ENCODE peak calls at places on chromosomes 16 and 17, in seven cellular contexts. One of them, this sample, is unnamed.

GRCh38 chr17:28955408-28955807 is 4.1 kb upstream of the PHF12 start:
- DNase-seq in mammary epithelial cell: no peak
- DNase-seq in HAP-1: no peak
- DNase-seq in left lung: no peak
- DNase-seq in tibial artery: no peak
- DNase-seq in esophagus squamous epithelium: no peak
- DNase-seq in keratinocyte: no peak
- DNase-seq in this sample: no peak

GRCh38 chr17:41421116-41421515 is 3.3 kb downstream of the KRT37 start:
- DNase-seq in left lung: no peak
- DNase-seq in keratinocyte: no peak
- DNase-seq in mammary epithelial cell: peak; percentile 95
- DNase-seq in tibial artery: no peak
- DNase-seq in HAP-1: no peak
- DNase-seq in esophagus squamous epithelium: no peak
- DNase-seq in this sample: no peak

GRCh38 chr16:70454221-70455034 is at the start of gene FCSK:
- DNase-seq in esophagus squamous epithelium: no peak
- DNase-seq in left lung: peak; percentile 91
- DNase-seq in keratinocyte: no peak
- DNase-seq in mammary epithelial cell: peak; percentile 67
- DNase-seq in tibial artery: no peak
- DNase-seq in HAP-1: peak; percentile 76
- DNase-seq in this sample: peak; percentile 50

GRCh38 chr17:3008336-3009279 is 54.8 kb downstream of the OR1D5 start:
- DNase-seq in HAP-1: no peak
- DNase-seq in mammary epithelial cell: no peak
- DNase-seq in esophagus squamous epithelium: no peak
- DNase-seq in keratinocyte: no peak
- DNase-seq in tibial artery: no peak
- DNase-seq in left lung: peak; percentile 56
- DNase-seq in this sample: no peak

GRCh38 chr17:57911021-57911420 is 44.2 kb downstream of the CUEDC1 start:
- DNase-seq in mammary epithelial cell: no peak
- DNase-seq in esophagus squamous epithelium: no peak
- DNase-seq in tibial artery: no peak
- DNase-seq in keratinocyte: no peak
- DNase-seq in HAP-1: no peak
- DNase-seq in left lung: no peak
- DNase-seq in this sample: no peak

GRCh38 chr17:4657678-4658077 is 16.2 kb upstream of the ALOX15 start:
- DNase-seq in left lung: no peak
- DNase-seq in keratinocyte: no peak
- DNase-seq in tibial artery: no peak
- DNase-seq in esophagus squamous epithelium: no peak
- DNase-seq in mammary epithelial cell: no peak
- DNase-seq in HAP-1: no peak
- DNase-seq in this sample: no peak

GRCh38 chr17:37079065-37079708 is 130.4 kb downstream of the AATF start:
- DNase-seq in HAP-1: no peak
- DNase-seq in left lung: no peak
- DNase-seq in tibial artery: no peak
- DNase-seq in keratinocyte: no peak
- DNase-seq in esophagus squamous epithelium: no peak
- DNase-seq in mammary epithelial cell: no peak
- DNase-seq in this sample: no peak

GRCh38 chr17:60077672-60078519 is 825 bp downstream of the HEATR6 start:
- DNase-seq in mammary epithelial cell: no peak
- DNase-seq in tibial artery: no peak
- DNase-seq in left lung: no peak
- DNase-seq in HAP-1: peak; percentile 38
- DNase-seq in esophagus squamous epithelium: no peak
- DNase-seq in keratinocyte: no peak
- DNase-seq in this sample: no peak

GRCh38 chr17:78583091-78583490 is 5.9 kb upstream of the DNAH17 start:
- DNase-seq in HAP-1: no peak
- DNase-seq in left lung: peak; percentile 49
- DNase-seq in mammary epithelial cell: no peak
- DNase-seq in tibial artery: no peak
- DNase-seq in esophagus squamous epithelium: no peak
- DNase-seq in keratinocyte: no peak
- DNase-seq in this sample: peak; percentile 44

GRCh38 chr16:52252680-52253079 is 294.3 kb downstream of the TOX3 start:
- DNase-seq in keratinocyte: no peak
- DNase-seq in left lung: no peak
- DNase-seq in tibial artery: no peak
- DNase-seq in mammary epithelial cell: no peak
- DNase-seq in esophagus squamous epithelium: no peak
- DNase-seq in HAP-1: no peak
- DNase-seq in this sample: no peak

GRCh38 chr17:56297142-56297541 is 143.9 kb downstream of the ANKFN1 start:
- DNase-seq in tibial artery: no peak
- DNase-seq in HAP-1: no peak
- DNase-seq in mammary epithelial cell: no peak
- DNase-seq in esophagus squamous epithelium: no peak
- DNase-seq in keratinocyte: no peak
- DNase-seq in left lung: no peak
- DNase-seq in this sample: no peak

GRCh38 chr17:50841277-50841948 is 6.0 kb downstream of the WFIKKN2 start:
- DNase-seq in keratinocyte: no peak
- DNase-seq in tibial artery: no peak
- DNase-seq in esophagus squamous epithelium: no peak
- DNase-seq in mammary epithelial cell: no peak
- DNase-seq in left lung: no peak
- DNase-seq in HAP-1: no peak
- DNase-seq in this sample: no peak

GRCh38 chr16:457732-458400 is 32.4 kb downstream of the RAB11FIP3 start:
- DNase-seq in tibial artery: no peak
- DNase-seq in left lung: no peak
- DNase-seq in HAP-1: no peak
- DNase-seq in esophagus squamous epithelium: no peak
- DNase-seq in keratinocyte: no peak
- DNase-seq in mammary epithelial cell: no peak
- DNase-seq in this sample: no peak

GRCh38 chr16:17276610-17277009 is 194.2 kb downstream of the XYLT1 start:
- DNase-seq in mammary epithelial cell: no peak
- DNase-seq in HAP-1: no peak
- DNase-seq in tibial artery: no peak
- DNase-seq in keratinocyte: no peak
- DNase-seq in left lung: no peak
- DNase-seq in esophagus squamous epithelium: no peak
- DNase-seq in this sample: no peak

GRCh38 chr16:85344502-85345128 is 232.3 kb upstream of the CIBAR2 start:
- DNase-seq in keratinocyte: no peak
- DNase-seq in mammary epithelial cell: no peak
- DNase-seq in left lung: no peak
- DNase-seq in esophagus squamous epithelium: no peak
- DNase-seq in tibial artery: no peak
- DNase-seq in HAP-1: no peak
- DNase-seq in this sample: no peak
- H3K36me3 ChIP-seq in keratinocyte: no peaks in the 10 kb centered on the region
- H3K36me3 ChIP-seq in mammary epithelial cell: no peaks in the 10 kb centered on the region
- H3K36me3 ChIP-seq in left lung: no peaks in the 10 kb centered on the region
- H3K36me3 ChIP-seq in esophagus squamous epithelium: no peaks in the 10 kb centered on the region
- H3K36me3 ChIP-seq in tibial artery: no peaks in the 10 kb centered on the region
- H3K36me3 ChIP-seq in HAP-1: no peaks in the 10 kb centered on the region
- H3K36me3 ChIP-seq in this sample: no peaks in the 10 kb centered on the region

GRCh38 chr16:57786632-57787518 is 15.4 kb downstream of the KIFC3 start:
- DNase-seq in HAP-1: no peak
- DNase-seq in mammary epithelial cell: no peak
- DNase-seq in left lung: peak; percentile 74
- DNase-seq in esophagus squamous epithelium: no peak
- DNase-seq in keratinocyte: no peak
- DNase-seq in tibial artery: no peak
- DNase-seq in this sample: no peak

GRCh38 chr16:57788252-57788841 is 13.9 kb downstream of the KIFC3 start:
- DNase-seq in esophagus squamous epithelium: no peak
- DNase-seq in left lung: peak; percentile 68
- DNase-seq in mammary epithelial cell: no peak
- DNase-seq in keratinocyte: no peak
- DNase-seq in tibial artery: no peak
- DNase-seq in HAP-1: no peak
- DNase-seq in this sample: no peak

GRCh38 chr16:57791156-57791902 is 11.0 kb downstream of the KIFC3 start:
- DNase-seq in HAP-1: no peak
- DNase-seq in keratinocyte: no peak
- DNase-seq in left lung: peak; percentile 46
- DNase-seq in tibial artery: no peak
- DNase-seq in esophagus squamous epithelium: no peak
- DNase-seq in mammary epithelial cell: no peak
- DNase-seq in this sample: no peak

GRCh38 chr16:57787519-57787905 is 14.8 kb downstream of the KIFC3 start:
- DNase-seq in tibial artery: no peak
- DNase-seq in left lung: peak; percentile 50
- DNase-seq in keratinocyte: no peak
- DNase-seq in mammary epithelial cell: no peak
- DNase-seq in esophagus squamous epithelium: no peak
- DNase-seq in HAP-1: no peak
- DNase-seq in this sample: no peak

DNA sequence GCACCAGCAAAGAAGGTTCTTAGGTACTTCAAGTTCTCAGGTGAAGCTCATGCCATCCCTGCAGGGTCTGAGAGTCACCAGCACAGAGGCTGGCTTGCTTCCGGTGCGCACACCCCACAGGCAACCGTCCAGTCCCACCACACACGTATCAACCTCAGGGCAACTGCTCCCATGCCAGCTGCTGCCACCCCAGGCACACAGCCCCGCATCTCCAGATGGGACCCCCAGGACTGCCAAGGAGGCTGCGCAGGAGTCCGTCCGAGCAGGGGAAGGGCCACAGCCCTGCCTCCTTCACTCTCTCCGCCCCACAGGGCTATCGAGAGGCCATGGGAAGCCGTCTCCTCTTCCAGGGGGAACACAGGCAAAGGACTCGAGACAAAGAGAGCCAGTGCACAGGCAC is 13.3 kb downstream of the KIFC3 start:
- DNase-seq in keratinocyte: no peak
- DNase-seq in esophagus squamous epithelium: no peak
- DNase-seq in HAP-1: no peak
- DNase-seq in tibial artery: no peak
- DNase-seq in mammary epithelial cell: no peak
- DNase-seq in left lung: peak; percentile 41
- DNase-seq in this sample: no peak
- H3K36me3 ChIP-seq in keratinocyte: peaks cover 31% of the 10 kb centered on the region
- H3K36me3 ChIP-seq in esophagus squamous epithelium: no peaks in the 10 kb centered on the region
- H3K36me3 ChIP-seq in HAP-1: no peaks in the 10 kb centered on the region
- H3K36me3 ChIP-seq in tibial artery: no peaks in the 10 kb centered on the region
- H3K36me3 ChIP-seq in mammary epithelial cell: peaks cover 7% of the 10 kb centered on the region
- H3K36me3 ChIP-seq in left lung: no peaks in the 10 kb centered on the region
- H3K36me3 ChIP-seq in this sample: peaks cover 5% of the 10 kb centered on the region

DNA sequence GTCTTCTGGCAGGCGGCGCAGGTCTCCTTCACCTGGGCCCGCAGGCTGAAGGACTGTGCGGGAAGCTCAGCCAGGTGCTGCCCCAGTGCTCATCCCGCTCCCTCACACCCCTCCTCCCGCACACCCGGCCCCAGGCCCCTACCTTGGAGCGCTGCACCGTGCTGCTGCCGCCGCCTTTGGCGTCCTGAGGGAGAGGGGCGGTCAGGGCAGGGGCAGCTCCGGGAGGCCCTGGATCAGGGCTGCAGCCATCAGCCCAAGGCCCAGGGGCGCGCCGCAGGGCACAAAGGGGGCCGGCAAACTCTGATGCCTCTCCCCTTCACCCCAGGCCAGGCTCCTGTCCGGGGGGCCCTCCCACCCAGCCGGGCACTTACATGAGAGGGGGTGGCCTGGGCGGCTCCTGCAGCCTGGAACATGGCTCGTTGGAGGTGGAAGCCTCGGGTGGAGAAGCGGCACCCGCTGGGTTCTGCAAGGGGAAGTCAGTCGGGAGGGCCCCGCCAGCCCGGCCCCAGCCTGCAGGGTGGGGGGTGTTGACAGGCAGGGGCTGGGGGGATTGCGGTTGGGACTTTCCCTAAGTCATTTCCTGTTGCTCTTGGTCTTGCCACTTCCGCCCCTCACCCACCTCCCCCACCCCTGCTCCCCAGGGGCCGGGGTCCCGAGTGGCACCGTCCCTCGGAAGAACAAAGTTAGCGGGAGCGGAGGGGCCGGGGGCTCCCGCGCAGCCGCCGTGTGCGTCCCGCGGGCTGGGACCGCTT is 863 bp downstream of the LIMD2 start:
- DNase-seq in left lung: peak; percentile 94
- DNase-seq in mammary epithelial cell: no peak
- DNase-seq in HAP-1: peak; percentile 58
- DNase-seq in tibial artery: peak; percentile 52
- DNase-seq in esophagus squamous epithelium: peak; percentile 68
- DNase-seq in keratinocyte: no peak
- DNase-seq in this sample: no peak
- H3K36me3 ChIP-seq in left lung: no peaks in the 10 kb centered on the region
- H3K36me3 ChIP-seq in mammary epithelial cell: no peaks in the 10 kb centered on the region
- H3K36me3 ChIP-seq in HAP-1: peaks cover 15% of the 10 kb centered on the region
- H3K36me3 ChIP-seq in tibial artery: peaks cover 1% of the 10 kb centered on the region
- H3K36me3 ChIP-seq in esophagus squamous epithelium: peaks cover 6% of the 10 kb centered on the region
- H3K36me3 ChIP-seq in keratinocyte: peaks cover 5% of the 10 kb centered on the region
- H3K36me3 ChIP-seq in this sample: no peaks in the 10 kb centered on the region

GRCh38 chr17:8141741-8142140 is 10.5 kb downstream of the PER1 start:
- DNase-seq in HAP-1: no peak
- DNase-seq in esophagus squamous epithelium: no peak
- DNase-seq in keratinocyte: no peak
- DNase-seq in mammary epithelial cell: no peak
- DNase-seq in tibial artery: no peak
- DNase-seq in left lung: peak; percentile 41
- DNase-seq in this sample: no peak

GRCh38 chr17:8141046-8141445 is 11.2 kb downstream of the PER1 start:
- DNase-seq in HAP-1: no peak
- DNase-seq in mammary epithelial cell: no peak
- DNase-seq in keratinocyte: no peak
- DNase-seq in tibial artery: peak; percentile 25
- DNase-seq in left lung: peak; percentile 53
- DNase-seq in esophagus squamous epithelium: no peak
- DNase-seq in this sample: no peak

GRCh38 chr17:8140058-8140412 is 12.2 kb downstream of the PER1 start:
- DNase-seq in left lung: peak; percentile 48
- DNase-seq in HAP-1: no peak
- DNase-seq in mammary epithelial cell: no peak
- DNase-seq in tibial artery: peak; percentile 47
- DNase-seq in keratinocyte: no peak
- DNase-seq in esophagus squamous epithelium: no peak
- DNase-seq in this sample: no peak

GRCh38 chr17:8138672-8139371 is 13.4 kb downstream of the PER1 start:
- DNase-seq in esophagus squamous epithelium: no peak
- DNase-seq in mammary epithelial cell: peak; percentile 96
- DNase-seq in left lung: peak; percentile 96
- DNase-seq in tibial artery: peak; percentile 94
- DNase-seq in keratinocyte: no peak
- DNase-seq in HAP-1: peak; percentile 97
- DNase-seq in this sample: peak; percentile 95

DNA sequence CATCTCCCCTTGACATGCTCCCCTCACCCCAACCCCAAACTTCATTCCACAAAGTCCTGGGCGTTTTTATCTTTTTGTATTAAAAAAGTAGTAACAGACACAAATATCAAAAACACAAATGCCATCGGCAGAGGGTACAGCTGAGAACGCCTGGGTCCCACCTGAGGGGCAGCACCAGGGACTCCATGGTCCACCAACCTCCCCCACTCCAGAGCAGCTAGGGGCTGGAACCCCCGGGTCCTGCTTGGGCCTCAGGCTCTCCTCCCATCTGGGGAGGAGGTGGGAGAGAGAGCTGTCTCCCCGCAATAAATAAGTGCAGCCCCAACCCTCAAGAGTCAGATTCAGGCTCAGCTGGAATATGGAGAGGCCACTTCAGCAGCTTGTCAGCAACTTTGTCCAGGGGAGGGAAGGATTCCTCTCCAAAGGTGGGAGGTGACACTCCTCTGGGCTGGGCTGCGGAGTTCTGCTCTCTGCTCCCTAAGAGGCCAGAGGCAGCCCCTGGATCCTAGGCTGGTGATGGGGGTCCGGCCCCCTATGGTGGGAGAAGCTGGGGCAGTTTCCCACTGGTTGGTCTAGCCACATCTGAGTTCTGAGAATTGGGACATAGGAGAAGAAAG is 11.7 kb downstream of the PER1 start:
- DNase-seq in tibial artery: peak; percentile 22
- DNase-seq in keratinocyte: no peak
- DNase-seq in esophagus squamous epithelium: no peak
- DNase-seq in mammary epithelial cell: no peak
- DNase-seq in HAP-1: no peak
- DNase-seq in left lung: peak; percentile 32
- DNase-seq in this sample: no peak
- H3K36me3 ChIP-seq in tibial artery: peaks cover 61% of the 10 kb centered on the region
- H3K36me3 ChIP-seq in keratinocyte: peaks cover 37% of the 10 kb centered on the region
- H3K36me3 ChIP-seq in esophagus squamous epithelium: peaks cover 54% of the 10 kb centered on the region
- H3K36me3 ChIP-seq in mammary epithelial cell: peaks cover 10% of the 10 kb centered on the region
- H3K36me3 ChIP-seq in HAP-1: peaks cover 38% of the 10 kb centered on the region
- H3K36me3 ChIP-seq in left lung: peaks cover 6% of the 10 kb centered on the region
- H3K36me3 ChIP-seq in this sample: peaks cover 35% of the 10 kb centered on the region

This sample was measured in HCT116.